ENCODE peak calls at places on chromosome 17, in eight cellular contexts. U is anterior cingulate cortex, P is GM12865, R is NCI-H345, H is H54, O is HFF-Myc, X is retina, G is cardiac muscle cell. M is an unnamed sample.

GRCh38 chr17:2076461-2076984 is 21.6 kb downstream of the HIC1 start:
- DNase-seq in U (no peak), P (no peak), H (no peak), G (peak), X (peak), R (no peak), O (peak), M (no peak)

GRCh38 chr17:5555254-5555653 is 29.1 kb downstream of the NLRP1 start:
- DNase-seq in H (no peak), R (no peak), O (no peak), U (no peak), X (no peak), P (no peak), G (peak), M (no peak)

GRCh38 chr17:44970136-44970737 is 2.1 kb upstream of the C1QL1 start:
- DNase-seq in G (peak), H (peak), O (no peak), X (peak), R (no peak), U (peak), P (no peak), M (no peak)

GRCh38 chr17:64679710-64680216 is 17.7 kb upstream of the SMURF2 start:
- DNase-seq in O (peak), X (peak), U (no peak), P (no peak), G (peak), R (no peak), H (peak), M (no peak)

GRCh38 chr17:56717471-56717870 is 116.2 kb downstream of the C17orf67 start:
- DNase-seq in P (no peak), R (no peak), H (no peak), U (no peak), G (no peak), X (no peak), O (no peak), M (no peak)

GRCh38 chr17:76384222-76384986 is at the start of gene SPHK1:
- DNase-seq in O (no peak), H (peak), X (peak), P (peak), U (no peak), R (peak), G (peak), M (peak)

GRCh38 chr17:19744922-19745757 is 3.0 kb downstream of the ALDH3A1 start:
- DNase-seq in U (peak), R (peak), P (peak), G (peak), O (no peak), H (no peak), X (peak), M (peak)

GRCh38 chr17:33328129-33328528 is 35.0 kb upstream of the ASIC2 start:
- DNase-seq in O (no peak), U (no peak), H (no peak), P (no peak), G (peak), X (peak), R (no peak), M (no peak)

GRCh38 chr17:19513897-19514488 is 19.7 kb upstream of the SLC47A1 start:
- DNase-seq in R (peak), X (peak), H (peak), G (peak), P (peak), O (peak), U (peak), M (peak)

GRCh38 chr17:77282524-77283515 is 142.1 kb downstream of the SEC14L1 start:
- DNase-seq in R (no peak), P (peak), X (no peak), O (no peak), U (no peak), H (peak), G (peak), M (no peak)

GRCh38 chr17:4881761-4882555 is 17.4 kb upstream of the C17orf107 start:
- DNase-seq in X (peak), P (peak), U (peak), O (no peak), R (peak), G (peak), H (peak), M (peak)

GRCh38 chr17:81902023-81902652 is at the start of gene NPB:
- DNase-seq in U (peak), G (peak), X (peak), P (no peak), R (peak), H (no peak), O (no peak), M (no peak)

GRCh38 chr17:64186171-64187092 is 56.5 kb upstream of the ERN1 start:
- DNase-seq in H (no peak), U (no peak), G (no peak), X (no peak), O (no peak), R (no peak), P (no peak), M (no peak)

GRCh38 chr17:13228225-13228624 is 210.4 kb upstream of the ELAC2 start:
- DNase-seq in H (no peak), G (no peak), O (no peak), P (no peak), R (no peak), X (no peak), U (no peak), M (no peak)

GRCh38 chr17:80424878-80425765 is 10.2 kb downstream of the ENDOV start:
- DNase-seq in H (no peak), R (no peak), U (no peak), X (no peak), O (no peak), G (no peak), P (no peak), M (no peak)

GRCh38 chr17:82801377-82801970 is 38.3 kb downstream of the ZNF750 start:
- DNase-seq in R (no peak), P (no peak), O (no peak), X (no peak), H (no peak), G (no peak), U (no peak), M (no peak)

GRCh38 chr17:8122391-8122922 is 1.4 kb downstream of the HES7 start:
- DNase-seq in P (peak), U (no peak), G (no peak), H (no peak), X (no peak), R (peak), O (no peak), M (peak)

GRCh38 chr17:27245230-27245696 is 48.7 kb upstream of the WSB1 start:
- DNase-seq in H (peak), R (peak), O (peak), P (peak), G (peak), X (peak), U (peak), M (no peak)

GRCh38 chr17:72334205-72334604 is 213.4 kb downstream of the SOX9 start:
- DNase-seq in U (no peak), P (no peak), H (no peak), G (peak), R (no peak), X (no peak), O (no peak), M (no peak)

GRCh38 chr17:69729937-69730336 is 315.4 kb downstream of the MAP2K6 start:
- DNase-seq in X (no peak), H (peak), G (no peak), P (no peak), U (no peak), R (no peak), O (no peak), M (no peak)

GRCh38 chr17:49361902-49362722 is at the start of gene ZNF652:
- DNase-seq in R (peak), U (peak), O (no peak), P (peak), H (peak), G (peak), X (peak), M (peak)

GRCh38 chr17:61700252-61700651 is 109.2 kb upstream of the NACA2 start:
- DNase-seq in O (no peak), U (no peak), X (no peak), G (no peak), H (no peak), R (no peak), P (no peak), M (no peak)

GRCh38 chr17:75634376-75634740 is 1.1 kb downstream of the SMIM5 start:
- DNase-seq in P (no peak), G (no peak), U (no peak), H (no peak), X (no peak), R (no peak), O (no peak), M (no peak)

GRCh38 chr17:58121925-58122324 is 26.3 kb upstream of the OR4D1 start:
- DNase-seq in H (peak), R (peak), G (peak), X (no peak), U (no peak), P (peak), O (peak), M (no peak)

GRCh38 chr17:82820278-82821251 is 19.3 kb downstream of the ZNF750 start:
- DNase-seq in H (no peak), X (no peak), P (no peak), R (peak), O (no peak), G (no peak), U (no peak), M (no peak)

GRCh38 chr17:67042104-67042899 is 2.1 kb upstream of the CACNG1 start:
- DNase-seq in O (no peak), U (no peak), X (no peak), R (no peak), G (no peak), H (no peak), P (peak), M (no peak)

GRCh38 chr17:34913001-34913400 is 48.3 kb downstream of the CCT6B start:
- DNase-seq in X (no peak), O (no peak), U (no peak), R (no peak), G (no peak), P (no peak), H (no peak), M (no peak)

GRCh38 chr17:4566785-4567184 is 6.4 kb upstream of the GGT6 start:
- DNase-seq in G (peak), R (peak), P (peak), U (peak), H (peak), O (no peak), X (peak), M (peak)

GRCh38 chr17:38706625-38707298 is 1.7 kb downstream of the MLLT6 start:
- DNase-seq in H (no peak), X (peak), R (no peak), U (no peak), O (no peak), P (peak), G (no peak), M (peak)

GRCh38 chr17:15946611-15947120 is 1.7 kb downstream of the ADORA2B start:
- DNase-seq in G (peak), H (no peak), O (no peak), X (no peak), P (no peak), R (no peak), U (no peak), M (no peak)

GRCh38 chr17:16381496-16381820 is 567 bp downstream of the UBB start:
- DNase-seq in H (no peak), G (peak), O (no peak), U (no peak), R (no peak), X (no peak), P (peak), M (peak)

GRCh38 chr17:8836821-8837426 is 30.6 kb downstream of the PIK3R6 start:
- DNase-seq in G (peak), R (no peak), U (no peak), O (no peak), X (no peak), H (no peak), P (no peak), M (no peak)

GRCh38 chr17:58969156-58969555 is 137.5 kb downstream of the TRIM37 start:
- DNase-seq in H (no peak), P (no peak), U (no peak), G (no peak), X (peak), R (peak), O (no peak), M (no peak)

GRCh38 chr17:79791354-79792123 is 5.3 kb downstream of the CBX8 start:
- DNase-seq in H (no peak), U (no peak), O (no peak), P (no peak), X (peak), R (no peak), G (no peak), M (no peak)

M was measured in stimulated activated naive CD4-positive, alpha-beta T cell treated with Interleukin-2 at 50 U/mL for 16 hours.